ENCODE peak calls at places on chromosomes 7 and 10, in four cellular contexts. M is activated T-helper 1 cell treated with anti-CD3 and anti-CD28 coated beads, Interleukin-2, amount 50 U/mL, for 16 hours; K is kidney glomerular epithelial cell; H is posterior cingulate gyrus. G is an unnamed sample.

GRCh38 chr10:23362879-23363787 is 18.5 kb upstream of the C10orf67 start:
- DNase-seq in M (no peak), K (no peak), H (no peak), G (no peak)

GRCh38 chr7:11716185-11716584 is 115.8 kb downstream of the THSD7A start:
- DNase-seq in M (no peak), K (peak), H (no peak), G (no peak)

GRCh38 chr10:22022257-22023051 is 18.9 kb upstream of the DNAJC1 start:
- DNase-seq in M (peak), K (no peak), H (no peak), G (peak)

GRCh38 chr10:73898730-73899400 is 12.1 kb upstream of the PLAU start:
- DNase-seq in M (no peak), K (no peak), H (no peak), G (no peak)

GRCh38 chr10:36066102-36066501 is 424.0 kb upstream of the FZD8 start:
- DNase-seq in M (no peak), K (no peak), H (no peak), G (no peak)

GRCh38 chr10:104255244-104255981 is 721 bp downstream of the GSTO1 start:
- DNase-seq in M (no peak), K (peak), H (no peak), G (no peak)

GRCh38 chr10:91528080-91528479 is 104.8 kb downstream of the PPP1R3C start:
- DNase-seq in M (no peak), K (peak), H (no peak), G (no peak)

GRCh38 chr7:39811161-39811614 is 138.9 kb upstream of the CDK13 start:
- DNase-seq in M (no peak), K (no peak), H (no peak), G (no peak)

GRCh38 chr7:48250441-48250951 is 79.2 kb downstream of the ABCA13 start:
- DNase-seq in M (no peak), K (peak), H (no peak), G (no peak)

GRCh38 chr7:142585425-142585824 is 163.8 kb upstream of the PRSS1 start:
- DNase-seq in M (no peak), K (no peak), H (no peak), G (no peak)

GRCh38 chr10:91162050-91162494 is 58.4 kb upstream of the PCGF5 start:
- DNase-seq in M (no peak), K (no peak), H (no peak), G (no peak)

GRCh38 chr7:23267357-23267756 is 20.8 kb downstream of the GPNMB start:
- DNase-seq in M (no peak), K (no peak), H (no peak), G (no peak)

GRCh38 chr7:18457832-18458231 is 37.7 kb upstream of the HDAC9 start:
- DNase-seq in M (no peak), K (no peak), H (no peak), G (no peak)

G was measured in right atrium auricular region.